ENCODE peak calls at places on chromosome 20, in eight cellular contexts. One of them, this sample, is unnamed.

GRCh38 chr20:62002882-62003480 is 62.7 kb downstream of the TAF4 start:
- DNase-seq in IMR-90: no peak
- DNase-seq in adrenal gland: no peak
- DNase-seq in prostate gland: peak
- DNase-seq in uterus: no peak
- DNase-seq in Peyer's patch: no peak
- DNase-seq in heart left ventricle: peak
- DNase-seq in endothelial cell of umbilical vein: no peak
- DNase-seq in this sample: no peak

GRCh38 chr20:46610145-46610544 is 41.1 kb downstream of the SLC13A3 start:
- DNase-seq in IMR-90: no peak
- DNase-seq in adrenal gland: no peak
- DNase-seq in prostate gland: no peak
- DNase-seq in uterus: no peak
- DNase-seq in Peyer's patch: no peak
- DNase-seq in heart left ventricle: no peak
- DNase-seq in endothelial cell of umbilical vein: no peak
- DNase-seq in this sample: no peak

GRCh38 chr20:35768731-35769664 is 2.8 kb upstream of the PHF20 start:
- DNase-seq in IMR-90: peak
- DNase-seq in adrenal gland: peak
- DNase-seq in prostate gland: peak
- DNase-seq in uterus: peak
- DNase-seq in Peyer's patch: peak
- DNase-seq in heart left ventricle: peak
- DNase-seq in endothelial cell of umbilical vein: peak
- DNase-seq in this sample: peak

GRCh38 chr20:46751856-46752255 is 42.4 kb downstream of the SLC2A10 start:
- DNase-seq in IMR-90: no peak
- DNase-seq in adrenal gland: no peak
- DNase-seq in prostate gland: no peak
- DNase-seq in uterus: no peak
- DNase-seq in Peyer's patch: no peak
- DNase-seq in heart left ventricle: no peak
- DNase-seq in endothelial cell of umbilical vein: no peak
- DNase-seq in this sample: no peak

GRCh38 chr20:43537921-43538854 is 20.6 kb upstream of the SGK2 start:
- DNase-seq in IMR-90: peak
- DNase-seq in adrenal gland: peak
- DNase-seq in prostate gland: peak
- DNase-seq in uterus: peak
- DNase-seq in Peyer's patch: peak
- DNase-seq in heart left ventricle: peak
- DNase-seq in endothelial cell of umbilical vein: peak
- DNase-seq in this sample: peak

GRCh38 chr20:10864076-10864672 is 190.4 kb upstream of the JAG1 start:
- DNase-seq in IMR-90: no peak
- DNase-seq in adrenal gland: no peak
- DNase-seq in prostate gland: peak
- DNase-seq in uterus: no peak
- DNase-seq in Peyer's patch: no peak
- DNase-seq in heart left ventricle: peak
- DNase-seq in endothelial cell of umbilical vein: no peak
- DNase-seq in this sample: no peak

GRCh38 chr20:23139524-23139923 is 53.4 kb upstream of the CD93 start:
- DNase-seq in IMR-90: no peak
- DNase-seq in adrenal gland: no peak
- DNase-seq in prostate gland: peak
- DNase-seq in uterus: no peak
- DNase-seq in Peyer's patch: no peak
- DNase-seq in heart left ventricle: no peak
- DNase-seq in endothelial cell of umbilical vein: no peak
- DNase-seq in this sample: no peak

GRCh38 chr20:46348231-46348803 is 40.0 kb upstream of the CDH22 start:
- DNase-seq in IMR-90: peak
- DNase-seq in adrenal gland: no peak
- DNase-seq in prostate gland: no peak
- DNase-seq in uterus: no peak
- DNase-seq in Peyer's patch: no peak
- DNase-seq in heart left ventricle: peak
- DNase-seq in endothelial cell of umbilical vein: no peak
- DNase-seq in this sample: no peak

GRCh38 chr20:407953-408842 is at the start of gene RBCK1:
- DNase-seq in IMR-90: peak
- DNase-seq in adrenal gland: peak
- DNase-seq in prostate gland: peak
- DNase-seq in uterus: peak
- DNase-seq in Peyer's patch: peak
- DNase-seq in heart left ventricle: peak
- DNase-seq in endothelial cell of umbilical vein: peak
- DNase-seq in this sample: peak
- TF ChIP-seq POLR2A in IMR-90: peak
- TF ChIP-seq POLR2A in adrenal gland: no peak
- TF ChIP-seq POLR2A in prostate gland: peak
- TF ChIP-seq POLR2A in uterus: peak
- TF ChIP-seq POLR2A in Peyer's patch: peak
- TF ChIP-seq POLR2A in heart left ventricle: peak
- TF ChIP-seq POLR2A in endothelial cell of umbilical vein: peak
- TF ChIP-seq POLR2A in this sample: peak

GRCh38 chr20:4022386-4023350 is 7.3 kb upstream of the RNF24 start:
- DNase-seq in IMR-90: no peak
- DNase-seq in adrenal gland: no peak
- DNase-seq in prostate gland: no peak
- DNase-seq in uterus: no peak
- DNase-seq in Peyer's patch: no peak
- DNase-seq in heart left ventricle: no peak
- DNase-seq in endothelial cell of umbilical vein: no peak
- DNase-seq in this sample: no peak

GRCh38 chr20:4025679-4026078 is 10.3 kb upstream of the RNF24 start:
- DNase-seq in IMR-90: no peak
- DNase-seq in adrenal gland: no peak
- DNase-seq in prostate gland: no peak
- DNase-seq in uterus: no peak
- DNase-seq in Peyer's patch: no peak
- DNase-seq in heart left ventricle: no peak
- DNase-seq in endothelial cell of umbilical vein: no peak
- DNase-seq in this sample: no peak

GRCh38 chr20:4027590-4028265 is 12.4 kb upstream of the RNF24 start:
- DNase-seq in IMR-90: no peak
- DNase-seq in adrenal gland: no peak
- DNase-seq in prostate gland: no peak
- DNase-seq in uterus: no peak
- DNase-seq in Peyer's patch: no peak
- DNase-seq in heart left ventricle: no peak
- DNase-seq in endothelial cell of umbilical vein: no peak
- DNase-seq in this sample: no peak

GRCh38 chr20:4025125-4025524 is 9.8 kb upstream of the RNF24 start:
- DNase-seq in IMR-90: no peak
- DNase-seq in adrenal gland: no peak
- DNase-seq in prostate gland: no peak
- DNase-seq in uterus: no peak
- DNase-seq in Peyer's patch: no peak
- DNase-seq in heart left ventricle: no peak
- DNase-seq in endothelial cell of umbilical vein: no peak
- DNase-seq in this sample: no peak

GRCh38 chr20:4026093-4026601 is 10.8 kb upstream of the RNF24 start:
- DNase-seq in IMR-90: peak
- DNase-seq in adrenal gland: no peak
- DNase-seq in prostate gland: peak
- DNase-seq in uterus: peak
- DNase-seq in Peyer's patch: no peak
- DNase-seq in heart left ventricle: no peak
- DNase-seq in endothelial cell of umbilical vein: peak
- DNase-seq in this sample: no peak
- TF ChIP-seq CTCF in IMR-90: peak
- TF ChIP-seq CTCF in adrenal gland: no peak
- TF ChIP-seq CTCF in prostate gland: no peak
- TF ChIP-seq CTCF in uterus: peak
- TF ChIP-seq CTCF in Peyer's patch: no peak
- TF ChIP-seq CTCF in heart left ventricle: no peak
- TF ChIP-seq CTCF in endothelial cell of umbilical vein: no peak
- TF ChIP-seq CTCF in this sample: peak

GRCh38 chr20:17558154-17558940 is 11.5 kb upstream of the DSTN start:
- DNase-seq in IMR-90: peak
- DNase-seq in adrenal gland: peak
- DNase-seq in prostate gland: peak
- DNase-seq in uterus: peak
- DNase-seq in Peyer's patch: no peak
- DNase-seq in heart left ventricle: peak
- DNase-seq in endothelial cell of umbilical vein: peak
- DNase-seq in this sample: no peak
- TF ChIP-seq POLR2A in IMR-90: peak
- TF ChIP-seq POLR2A in adrenal gland: no peak
- TF ChIP-seq POLR2A in prostate gland: no peak
- TF ChIP-seq POLR2A in uterus: peak
- TF ChIP-seq POLR2A in Peyer's patch: no peak
- TF ChIP-seq POLR2A in heart left ventricle: peak
- TF ChIP-seq POLR2A in endothelial cell of umbilical vein: peak
- TF ChIP-seq POLR2A in this sample: no peak

GRCh38 chr20:57335392-57335791 is 5.8 kb downstream of the SPO11 start:
- DNase-seq in IMR-90: no peak
- DNase-seq in adrenal gland: no peak
- DNase-seq in prostate gland: no peak
- DNase-seq in uterus: no peak
- DNase-seq in Peyer's patch: no peak
- DNase-seq in heart left ventricle: no peak
- DNase-seq in endothelial cell of umbilical vein: no peak
- DNase-seq in this sample: no peak
- TF ChIP-seq CTCF in IMR-90: no peak
- TF ChIP-seq CTCF in adrenal gland: no peak
- TF ChIP-seq CTCF in prostate gland: no peak
- TF ChIP-seq CTCF in uterus: no peak
- TF ChIP-seq CTCF in Peyer's patch: no peak
- TF ChIP-seq CTCF in heart left ventricle: no peak
- TF ChIP-seq CTCF in endothelial cell of umbilical vein: no peak
- TF ChIP-seq CTCF in this sample: no peak